ENCODE peak calls at places on chromosomes 1 and 21, in five cellular contexts. One of them, this sample, is unnamed.

GRCh38 chr1:19407494-19408096 is 77.7 kb downstream of the CAPZB start:
- DNase-seq in H4: no peak
- DNase-seq in activated CD4-positive, alpha-beta T cell treated with anti-CD3 and anti-CD28 coated beads for 4 hours: no peak
- DNase-seq in stimulated activated CD4-positive, alpha-beta T cell treated with anti-CD3 and anti-CD28 coated beads, Interleukin-12 subunit alpha, Interleukin-12 subunit beta, amount 100 ng/mL, for 24 hours: no peak
- DNase-seq in substantia nigra: no peak
- DNase-seq in this sample: no peak

GRCh38 chr1:184296466-184297243 is 90.2 kb upstream of the C1orf21 start:
- DNase-seq in H4: peak; percentile 67
- DNase-seq in activated CD4-positive, alpha-beta T cell treated with anti-CD3 and anti-CD28 coated beads for 4 hours: no peak
- DNase-seq in stimulated activated CD4-positive, alpha-beta T cell treated with anti-CD3 and anti-CD28 coated beads, Interleukin-12 subunit alpha, Interleukin-12 subunit beta, amount 100 ng/mL, for 24 hours: no peak
- DNase-seq in substantia nigra: no peak
- DNase-seq in this sample: peak; percentile 46

GRCh38 chr1:61851849-61852692 is 109.8 kb downstream of the PATJ start:
- DNase-seq in H4: peak; percentile 59
- DNase-seq in activated CD4-positive, alpha-beta T cell treated with anti-CD3 and anti-CD28 coated beads for 4 hours: peak; percentile 31
- DNase-seq in stimulated activated CD4-positive, alpha-beta T cell treated with anti-CD3 and anti-CD28 coated beads, Interleukin-12 subunit alpha, Interleukin-12 subunit beta, amount 100 ng/mL, for 24 hours: no peak
- DNase-seq in substantia nigra: no peak
- DNase-seq in this sample: no peak

GRCh38 chr1:222124602-222125001 is 382.7 kb upstream of the DUSP10 start:
- DNase-seq in H4: no peak
- DNase-seq in activated CD4-positive, alpha-beta T cell treated with anti-CD3 and anti-CD28 coated beads for 4 hours: no peak
- DNase-seq in stimulated activated CD4-positive, alpha-beta T cell treated with anti-CD3 and anti-CD28 coated beads, Interleukin-12 subunit alpha, Interleukin-12 subunit beta, amount 100 ng/mL, for 24 hours: no peak
- DNase-seq in substantia nigra: no peak
- DNase-seq in this sample: no peak

GRCh38 chr1:7650801-7651200 is 120.3 kb upstream of the VAMP3 start:
- DNase-seq in H4: no peak
- DNase-seq in activated CD4-positive, alpha-beta T cell treated with anti-CD3 and anti-CD28 coated beads for 4 hours: no peak
- DNase-seq in stimulated activated CD4-positive, alpha-beta T cell treated with anti-CD3 and anti-CD28 coated beads, Interleukin-12 subunit alpha, Interleukin-12 subunit beta, amount 100 ng/mL, for 24 hours: no peak
- DNase-seq in substantia nigra: no peak
- DNase-seq in this sample: no peak

GRCh38 chr1:95308276-95308675 is 74.3 kb downstream of the RWDD3 start:
- DNase-seq in H4: no peak
- DNase-seq in activated CD4-positive, alpha-beta T cell treated with anti-CD3 and anti-CD28 coated beads for 4 hours: no peak
- DNase-seq in stimulated activated CD4-positive, alpha-beta T cell treated with anti-CD3 and anti-CD28 coated beads, Interleukin-12 subunit alpha, Interleukin-12 subunit beta, amount 100 ng/mL, for 24 hours: no peak
- DNase-seq in substantia nigra: no peak
- DNase-seq in this sample: no peak

GRCh38 chr1:154809436-154810413 is 60.4 kb downstream of the KCNN3 start:
- DNase-seq in H4: peak; percentile 52
- DNase-seq in activated CD4-positive, alpha-beta T cell treated with anti-CD3 and anti-CD28 coated beads for 4 hours: no peak
- DNase-seq in stimulated activated CD4-positive, alpha-beta T cell treated with anti-CD3 and anti-CD28 coated beads, Interleukin-12 subunit alpha, Interleukin-12 subunit beta, amount 100 ng/mL, for 24 hours: no peak
- DNase-seq in substantia nigra: no peak
- DNase-seq in this sample: no peak

GRCh38 chr21:42142598-42142997 is 71.5 kb downstream of the UMODL1 start:
- DNase-seq in H4: no peak
- DNase-seq in activated CD4-positive, alpha-beta T cell treated with anti-CD3 and anti-CD28 coated beads for 4 hours: no peak
- DNase-seq in stimulated activated CD4-positive, alpha-beta T cell treated with anti-CD3 and anti-CD28 coated beads, Interleukin-12 subunit alpha, Interleukin-12 subunit beta, amount 100 ng/mL, for 24 hours: no peak
- DNase-seq in substantia nigra: no peak
- DNase-seq in this sample: no peak

GRCh38 chr1:65850281-65850680 is 57.6 kb downstream of the PDE4B start:
- DNase-seq in H4: no peak
- DNase-seq in activated CD4-positive, alpha-beta T cell treated with anti-CD3 and anti-CD28 coated beads for 4 hours: no peak
- DNase-seq in stimulated activated CD4-positive, alpha-beta T cell treated with anti-CD3 and anti-CD28 coated beads, Interleukin-12 subunit alpha, Interleukin-12 subunit beta, amount 100 ng/mL, for 24 hours: no peak
- DNase-seq in substantia nigra: no peak
- DNase-seq in this sample: no peak

GRCh38 chr1:207811920-207812720 is 60.3 kb downstream of the CD46 start:
- DNase-seq in H4: peak; percentile 65
- DNase-seq in activated CD4-positive, alpha-beta T cell treated with anti-CD3 and anti-CD28 coated beads for 4 hours: no peak
- DNase-seq in stimulated activated CD4-positive, alpha-beta T cell treated with anti-CD3 and anti-CD28 coated beads, Interleukin-12 subunit alpha, Interleukin-12 subunit beta, amount 100 ng/mL, for 24 hours: no peak
- DNase-seq in substantia nigra: peak; percentile 81
- DNase-seq in this sample: peak; percentile 51

GRCh38 chr1:63723618-63724017 is 50.2 kb upstream of the ROR1 start:
- DNase-seq in H4: no peak
- DNase-seq in activated CD4-positive, alpha-beta T cell treated with anti-CD3 and anti-CD28 coated beads for 4 hours: no peak
- DNase-seq in stimulated activated CD4-positive, alpha-beta T cell treated with anti-CD3 and anti-CD28 coated beads, Interleukin-12 subunit alpha, Interleukin-12 subunit beta, amount 100 ng/mL, for 24 hours: no peak
- DNase-seq in substantia nigra: no peak
- DNase-seq in this sample: no peak

GRCh38 chr1:236356141-236356540 is 37.9 kb upstream of the EDARADD start:
- DNase-seq in H4: no peak
- DNase-seq in activated CD4-positive, alpha-beta T cell treated with anti-CD3 and anti-CD28 coated beads for 4 hours: no peak
- DNase-seq in stimulated activated CD4-positive, alpha-beta T cell treated with anti-CD3 and anti-CD28 coated beads, Interleukin-12 subunit alpha, Interleukin-12 subunit beta, amount 100 ng/mL, for 24 hours: no peak
- DNase-seq in substantia nigra: no peak
- DNase-seq in this sample: no peak

GRCh38 chr1:110452330-110452729 is 1.4 kb downstream of the PROK1 start:
- DNase-seq in H4: no peak
- DNase-seq in activated CD4-positive, alpha-beta T cell treated with anti-CD3 and anti-CD28 coated beads for 4 hours: no peak
- DNase-seq in stimulated activated CD4-positive, alpha-beta T cell treated with anti-CD3 and anti-CD28 coated beads, Interleukin-12 subunit alpha, Interleukin-12 subunit beta, amount 100 ng/mL, for 24 hours: no peak
- DNase-seq in substantia nigra: no peak
- DNase-seq in this sample: no peak

GRCh38 chr1:181503130-181503810 is 20.0 kb downstream of the CACNA1E start:
- DNase-seq in H4: no peak
- DNase-seq in activated CD4-positive, alpha-beta T cell treated with anti-CD3 and anti-CD28 coated beads for 4 hours: no peak
- DNase-seq in stimulated activated CD4-positive, alpha-beta T cell treated with anti-CD3 and anti-CD28 coated beads, Interleukin-12 subunit alpha, Interleukin-12 subunit beta, amount 100 ng/mL, for 24 hours: no peak
- DNase-seq in substantia nigra: no peak
- DNase-seq in this sample: no peak

GRCh38 chr21:34700605-34701004 is 31.8 kb downstream of the CLIC6 start:
- DNase-seq in H4: no peak
- DNase-seq in activated CD4-positive, alpha-beta T cell treated with anti-CD3 and anti-CD28 coated beads for 4 hours: no peak
- DNase-seq in stimulated activated CD4-positive, alpha-beta T cell treated with anti-CD3 and anti-CD28 coated beads, Interleukin-12 subunit alpha, Interleukin-12 subunit beta, amount 100 ng/mL, for 24 hours: no peak
- DNase-seq in substantia nigra: no peak
- DNase-seq in this sample: no peak

GRCh38 chr1:184954232-184954995 is 19.9 kb downstream of the NIBAN1 start:
- DNase-seq in H4: no peak
- DNase-seq in activated CD4-positive, alpha-beta T cell treated with anti-CD3 and anti-CD28 coated beads for 4 hours: no peak
- DNase-seq in stimulated activated CD4-positive, alpha-beta T cell treated with anti-CD3 and anti-CD28 coated beads, Interleukin-12 subunit alpha, Interleukin-12 subunit beta, amount 100 ng/mL, for 24 hours: no peak
- DNase-seq in substantia nigra: no peak
- DNase-seq in this sample: no peak

GRCh38 chr1:232575524-232576040 is 54.4 kb downstream of the SIPA1L2 start:
- DNase-seq in H4: peak; percentile 63
- DNase-seq in activated CD4-positive, alpha-beta T cell treated with anti-CD3 and anti-CD28 coated beads for 4 hours: no peak
- DNase-seq in stimulated activated CD4-positive, alpha-beta T cell treated with anti-CD3 and anti-CD28 coated beads, Interleukin-12 subunit alpha, Interleukin-12 subunit beta, amount 100 ng/mL, for 24 hours: no peak
- DNase-seq in substantia nigra: no peak
- DNase-seq in this sample: no peak

GRCh38 chr1:218633238-218633948 is 288.3 kb downstream of the TGFB2 start:
- DNase-seq in H4: no peak
- DNase-seq in activated CD4-positive, alpha-beta T cell treated with anti-CD3 and anti-CD28 coated beads for 4 hours: no peak
- DNase-seq in stimulated activated CD4-positive, alpha-beta T cell treated with anti-CD3 and anti-CD28 coated beads, Interleukin-12 subunit alpha, Interleukin-12 subunit beta, amount 100 ng/mL, for 24 hours: no peak
- DNase-seq in substantia nigra: no peak
- DNase-seq in this sample: no peak

GRCh38 chr1:204025917-204026709 is 46.8 kb upstream of the SOX13 start:
- DNase-seq in H4: no peak
- DNase-seq in activated CD4-positive, alpha-beta T cell treated with anti-CD3 and anti-CD28 coated beads for 4 hours: no peak
- DNase-seq in stimulated activated CD4-positive, alpha-beta T cell treated with anti-CD3 and anti-CD28 coated beads, Interleukin-12 subunit alpha, Interleukin-12 subunit beta, amount 100 ng/mL, for 24 hours: no peak
- DNase-seq in substantia nigra: no peak
- DNase-seq in this sample: no peak

GRCh38 chr1:43858324-43858723 is 75.3 kb upstream of the ARTN start:
- DNase-seq in H4: peak; percentile 98
- DNase-seq in activated CD4-positive, alpha-beta T cell treated with anti-CD3 and anti-CD28 coated beads for 4 hours: no peak
- DNase-seq in stimulated activated CD4-positive, alpha-beta T cell treated with anti-CD3 and anti-CD28 coated beads, Interleukin-12 subunit alpha, Interleukin-12 subunit beta, amount 100 ng/mL, for 24 hours: no peak
- DNase-seq in substantia nigra: no peak
- DNase-seq in this sample: peak; percentile 65

GRCh38 chr1:44676484-44677200 is 2.1 kb downstream of the ARMH1 start:
- DNase-seq in H4: no peak
- DNase-seq in activated CD4-positive, alpha-beta T cell treated with anti-CD3 and anti-CD28 coated beads for 4 hours: no peak
- DNase-seq in stimulated activated CD4-positive, alpha-beta T cell treated with anti-CD3 and anti-CD28 coated beads, Interleukin-12 subunit alpha, Interleukin-12 subunit beta, amount 100 ng/mL, for 24 hours: no peak
- DNase-seq in substantia nigra: no peak
- DNase-seq in this sample: no peak

GRCh38 chr1:116585886-116586285 is 15.1 kb upstream of the CD58 start:
- DNase-seq in H4: no peak
- DNase-seq in activated CD4-positive, alpha-beta T cell treated with anti-CD3 and anti-CD28 coated beads for 4 hours: no peak
- DNase-seq in stimulated activated CD4-positive, alpha-beta T cell treated with anti-CD3 and anti-CD28 coated beads, Interleukin-12 subunit alpha, Interleukin-12 subunit beta, amount 100 ng/mL, for 24 hours: no peak
- DNase-seq in substantia nigra: no peak
- DNase-seq in this sample: no peak

GRCh38 chr1:165355977-165356811 is at the start of gene LMX1A:
- DNase-seq in H4: no peak
- DNase-seq in activated CD4-positive, alpha-beta T cell treated with anti-CD3 and anti-CD28 coated beads for 4 hours: no peak
- DNase-seq in stimulated activated CD4-positive, alpha-beta T cell treated with anti-CD3 and anti-CD28 coated beads, Interleukin-12 subunit alpha, Interleukin-12 subunit beta, amount 100 ng/mL, for 24 hours: no peak
- DNase-seq in substantia nigra: no peak
- DNase-seq in this sample: no peak

GRCh38 chr21:42146821-42147220 is 72.1 kb upstream of the ABCG1 start:
- DNase-seq in H4: no peak
- DNase-seq in activated CD4-positive, alpha-beta T cell treated with anti-CD3 and anti-CD28 coated beads for 4 hours: no peak
- DNase-seq in stimulated activated CD4-positive, alpha-beta T cell treated with anti-CD3 and anti-CD28 coated beads, Interleukin-12 subunit alpha, Interleukin-12 subunit beta, amount 100 ng/mL, for 24 hours: no peak
- DNase-seq in substantia nigra: no peak
- DNase-seq in this sample: no peak

GRCh38 chr1:12143631-12144155 is 23.1 kb upstream of the TNFRSF1B start:
- DNase-seq in H4: peak; percentile 96
- DNase-seq in activated CD4-positive, alpha-beta T cell treated with anti-CD3 and anti-CD28 coated beads for 4 hours: peak; percentile 40
- DNase-seq in stimulated activated CD4-positive, alpha-beta T cell treated with anti-CD3 and anti-CD28 coated beads, Interleukin-12 subunit alpha, Interleukin-12 subunit beta, amount 100 ng/mL, for 24 hours: no peak
- DNase-seq in substantia nigra: no peak
- DNase-seq in this sample: peak; percentile 30

GRCh38 chr1:234842726-234843641 is 233.0 kb upstream of the IRF2BP2 start:
- DNase-seq in H4: no peak
- DNase-seq in activated CD4-positive, alpha-beta T cell treated with anti-CD3 and anti-CD28 coated beads for 4 hours: peak; percentile 73
- DNase-seq in stimulated activated CD4-positive, alpha-beta T cell treated with anti-CD3 and anti-CD28 coated beads, Interleukin-12 subunit alpha, Interleukin-12 subunit beta, amount 100 ng/mL, for 24 hours: peak; percentile 67
- DNase-seq in substantia nigra: no peak
- DNase-seq in this sample: no peak

GRCh38 chr1:11691302-11691914 is at the start of gene DRAXIN:
- DNase-seq in H4: no peak
- DNase-seq in activated CD4-positive, alpha-beta T cell treated with anti-CD3 and anti-CD28 coated beads for 4 hours: no peak
- DNase-seq in stimulated activated CD4-positive, alpha-beta T cell treated with anti-CD3 and anti-CD28 coated beads, Interleukin-12 subunit alpha, Interleukin-12 subunit beta, amount 100 ng/mL, for 24 hours: no peak
- DNase-seq in substantia nigra: no peak
- DNase-seq in this sample: no peak

GRCh38 chr1:231189683-231190270 is 27.9 kb downstream of the TRIM67 start:
- DNase-seq in H4: no peak
- DNase-seq in activated CD4-positive, alpha-beta T cell treated with anti-CD3 and anti-CD28 coated beads for 4 hours: no peak
- DNase-seq in stimulated activated CD4-positive, alpha-beta T cell treated with anti-CD3 and anti-CD28 coated beads, Interleukin-12 subunit alpha, Interleukin-12 subunit beta, amount 100 ng/mL, for 24 hours: no peak
- DNase-seq in substantia nigra: no peak
- DNase-seq in this sample: no peak

GRCh38 chr21:30349572-30349971 is 1.2 kb upstream of the KRTAP23-1 start:
- DNase-seq in H4: no peak
- DNase-seq in activated CD4-positive, alpha-beta T cell treated with anti-CD3 and anti-CD28 coated beads for 4 hours: no peak
- DNase-seq in stimulated activated CD4-positive, alpha-beta T cell treated with anti-CD3 and anti-CD28 coated beads, Interleukin-12 subunit alpha, Interleukin-12 subunit beta, amount 100 ng/mL, for 24 hours: no peak
- DNase-seq in substantia nigra: no peak
- DNase-seq in this sample: no peak

GRCh38 chr21:33808715-33809367 is 106.8 kb downstream of the ATP5PO start:
- DNase-seq in H4: no peak
- DNase-seq in activated CD4-positive, alpha-beta T cell treated with anti-CD3 and anti-CD28 coated beads for 4 hours: no peak
- DNase-seq in stimulated activated CD4-positive, alpha-beta T cell treated with anti-CD3 and anti-CD28 coated beads, Interleukin-12 subunit alpha, Interleukin-12 subunit beta, amount 100 ng/mL, for 24 hours: no peak
- DNase-seq in substantia nigra: no peak
- DNase-seq in this sample: no peak

GRCh38 chr1:41330588-41331545 is 30.4 kb upstream of the FOXO6 start:
- DNase-seq in H4: peak; percentile 46
- DNase-seq in activated CD4-positive, alpha-beta T cell treated with anti-CD3 and anti-CD28 coated beads for 4 hours: no peak
- DNase-seq in stimulated activated CD4-positive, alpha-beta T cell treated with anti-CD3 and anti-CD28 coated beads, Interleukin-12 subunit alpha, Interleukin-12 subunit beta, amount 100 ng/mL, for 24 hours: no peak
- DNase-seq in substantia nigra: no peak
- DNase-seq in this sample: no peak